ENCODE peak calls at places on chromosomes 4 and X, in six cellular contexts. X is iPS DF 6.9, A is pancreas, F is endodermal cell, B is fibroblast of lung, H is colonic mucosa. I is an unnamed sample. For H3K4me1, the result is how much of the 10 kb centered on the place peaks cover.

GRCh38 chrX:39654183-39654925 is 443.4 kb downstream of the BCOR start:
- DNase-seq in X (no peak), A (no peak), F (peak), B (no peak), H (no peak), I (no peak)

GRCh38 chr4:19380600-19380999 is 871.1 kb upstream of the SLIT2 start:
- DNase-seq in X (no peak), A (no peak), F (no peak), B (peak), H (no peak), I (no peak)

GRCh38 chr4:9976781-9977180 is 44.5 kb downstream of the SLC2A9 start:
- DNase-seq in X (no peak), A (no peak), F (no peak), B (no peak), H (no peak), I (no peak)

GRCh38 chr4:107299646-107300045 is 263.5 kb upstream of the DKK2 start:
- DNase-seq in X (no peak), A (no peak), F (no peak), B (no peak), H (no peak), I (no peak)

GRCh38 chr4:48008021-48008596 is 8.4 kb downstream of the CNGA1 start:
- DNase-seq in X (no peak), A (no peak), F (no peak), B (no peak), H (no peak), I (no peak)

GRCh38 chrX:139759637-139760036 is 51.7 kb upstream of the MCF2 start:
- DNase-seq in X (no peak), A (no peak), F (peak), B (peak), H (no peak), I (no peak)

GRCh38 chrX:3191821-3192220 is 150.6 kb downstream of the ARSF start:
- DNase-seq in X (no peak), A (no peak), F (no peak), B (peak), H (no peak), I (no peak)

GRCh38 chrX:49249616-49250015 is 14.3 kb downstream of the CCDC22 start:
- DNase-seq in X (no peak), A (no peak), F (no peak), B (no peak), H (no peak), I (no peak)

DNA sequence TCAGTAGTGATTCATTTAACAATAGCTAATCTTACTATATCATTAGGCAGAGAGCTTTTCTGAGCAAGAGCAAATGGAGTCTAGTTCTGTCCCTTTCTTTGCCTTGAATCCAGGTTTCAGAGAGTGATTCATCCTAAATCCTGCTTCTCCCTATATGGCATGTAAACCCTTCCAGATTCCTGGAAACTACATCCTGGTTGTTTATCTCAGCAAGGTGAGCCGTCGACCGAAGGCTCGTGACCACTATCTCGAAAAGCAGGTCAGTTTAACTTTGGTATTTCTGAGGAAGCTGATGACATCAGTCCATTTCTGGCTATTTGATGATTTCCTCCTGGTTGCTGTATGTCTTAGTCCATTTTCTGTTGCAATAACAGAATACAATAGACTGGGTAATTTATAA is 40.7 kb upstream of the ERVMER34-1 start:
- DNase-seq in X (no peak), A (no peak), F (no peak), B (no peak), H (no peak), I (no peak)
- H3K4me1 ChIP-seq in X (under half), A (under half), F (under half), B (under half), H (under half), I (under half)

GRCh38 chr4:6937748-6938147 is 28.1 kb downstream of the TBC1D14 start:
- DNase-seq in X (no peak), A (no peak), F (no peak), B (no peak), H (no peak), I (no peak)
- H3K4me1 ChIP-seq in X (under half), A (under half), F (under half), B (under half), H (under half), I (under half)

DNA sequence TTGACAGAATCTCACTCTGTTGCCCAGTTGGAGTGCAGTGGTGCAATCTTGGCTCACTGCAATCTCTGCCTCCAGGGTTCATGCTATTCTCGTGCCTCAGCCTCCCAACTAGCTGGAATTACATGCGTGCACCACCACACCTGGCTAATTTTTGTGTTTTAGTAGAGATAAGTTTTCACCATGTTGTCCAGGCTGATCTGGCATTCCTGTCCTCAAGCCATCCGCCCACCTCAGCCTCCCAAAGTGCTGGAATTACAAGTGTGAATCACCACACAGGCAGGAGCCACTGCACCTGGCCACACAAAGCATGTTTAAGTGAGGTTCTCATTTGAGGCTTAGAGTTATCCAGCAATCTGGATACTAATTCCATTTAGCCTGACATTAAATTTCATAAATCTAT is 180.9 kb upstream of the GRID2 start:
- DNase-seq in X (no peak), A (no peak), F (no peak), B (no peak), H (no peak), I (no peak)
- H3K4me1 ChIP-seq in X (under half), A (under half), F (under half), B (under half), H (under half), I (under half)

GRCh38 chr4:113147498-113148231 is 98.2 kb downstream of the ANK2 start:
- DNase-seq in X (no peak), A (no peak), F (no peak), B (no peak), H (no peak), I (peak)
- H3K4me1 ChIP-seq in X (under half), A (under half), F (under half), B (under half), H (under half), I (under half)

GRCh38 chr4:140738111-140738510 is 18.1 kb downstream of the TBC1D9 start:
- DNase-seq in X (no peak), A (no peak), F (no peak), B (no peak), H (no peak), I (no peak)
- H3K4me1 ChIP-seq in X (under half), A (under half), F (under half), B (under half), H (under half), I (under half)

GRCh38 chr4:98642991-98643426 is 15.4 kb downstream of the TSPAN5 start:
- DNase-seq in X (no peak), A (no peak), F (no peak), B (peak), H (no peak), I (peak)
- H3K4me1 ChIP-seq in X (under half), A (under half), F (under half), B (under half), H (under half), I (under half)

GRCh38 chr4:101993002-101993840 is 202.7 kb downstream of the BANK1 start:
- DNase-seq in X (no peak), A (no peak), F (no peak), B (peak), H (no peak), I (no peak)
- H3K4me1 ChIP-seq in X (under half), A (under half), F (under half), B (under half), H (under half), I (under half)